ENCODE peak calls at places on chromosomes 13 and 19, in ten cellular contexts. S is Peyer's patch, R is transverse colon, N is tibial nerve, Q is heart left ventricle, J is adrenal gland, T is suprapubic skin, D is IMR-90, Y is lower leg skin, L is ovary. G is an unnamed sample.

GRCh38 chr19:21922276-21922675 is 86.3 kb upstream of the ZNF43 start:
- DNase-seq in S (no peak), R (no peak), N (no peak), Q (no peak), J (no peak), T (no peak), D (no peak), Y (no peak), L (no peak), G (no peak)

GRCh38 chr13:75513271-75513670 is 24.4 kb downstream of the COMMD6 start:
- DNase-seq in S (no peak), R (no peak), N (no peak), Q (no peak), J (no peak), T (no peak), D (no peak), Y (no peak), L (no peak), G (no peak)

GRCh38 chr19:35063940-35064818 is 22.7 kb downstream of the HPN start:
- DNase-seq in S (no peak), R (no peak), N (no peak), Q (peak; percentile 18), J (no peak), T (no peak), D (peak; percentile 84), Y (no peak), L (no peak), G (peak; percentile 74)

GRCh38 chr19:12666305-12667048 is at the start of the genes MAN2B1 and WDR83:
- DNase-seq in S (peak; percentile 90), R (peak; percentile 83), N (peak; percentile 67), Q (peak; percentile 88), J (peak; percentile 74), T (peak; percentile 85), D (peak; percentile 52), Y (peak; percentile 93), L (peak; percentile 85), G (peak; percentile 93)

GRCh38 chr13:114309806-114310410 is 4.4 kb upstream of the CHAMP1 start:
- DNase-seq in S (no peak), R (no peak), N (no peak), Q (no peak), J (no peak), T (no peak), D (no peak), Y (no peak), L (no peak), G (no peak)

GRCh38 chr13:101893021-101893420 is 440.5 kb downstream of the ITGBL1 start:
- DNase-seq in S (no peak), R (no peak), N (no peak), Q (no peak), J (peak; percentile 74), T (no peak), D (no peak), Y (no peak), L (no peak), G (no peak)

GRCh38 chr19:55005684-55006488 is 32.2 kb downstream of the GP6 start:
- DNase-seq in S (no peak), R (no peak), N (peak; percentile 26), Q (no peak), J (peak; percentile 54), T (no peak), D (no peak), Y (no peak), L (no peak), G (peak; percentile 60)

GRCh38 chr13:41465215-41465907 is 8.0 kb downstream of the RGCC start:
- DNase-seq in S (no peak), R (peak; percentile 70), N (no peak), Q (peak; percentile 83), J (peak; percentile 67), T (no peak), D (peak; percentile 94), Y (no peak), L (no peak), G (peak; percentile 74)

GRCh38 chr19:40265763-40266099 is 19.4 kb downstream of the AKT2 start:
- DNase-seq in S (no peak), R (no peak), N (no peak), Q (no peak), J (no peak), T (no peak), D (no peak), Y (no peak), L (no peak), G (no peak)

GRCh38 chr13:42330991-42331390 is 59.0 kb downstream of the AKAP11 start:
- DNase-seq in S (no peak), R (no peak), N (no peak), Q (no peak), J (no peak), T (no peak), D (peak; percentile 31), Y (no peak), L (no peak), G (no peak)

GRCh38 chr13:64782459-64782858 is 2447.7 kb downstream of the PCDH9 start:
- DNase-seq in S (no peak), R (no peak), N (no peak), Q (no peak), J (no peak), T (no peak), D (no peak), Y (no peak), L (no peak), G (no peak)

GRCh38 chr13:64774915-64775314 is 2455.2 kb downstream of the PCDH9 start:
- DNase-seq in S (no peak), R (no peak), N (no peak), Q (no peak), J (no peak), T (no peak), D (no peak), Y (no peak), L (no peak), G (no peak)

GRCh38 chr13:64778002-64778401 is 2452.1 kb downstream of the PCDH9 start:
- DNase-seq in S (no peak), R (no peak), N (no peak), Q (no peak), J (no peak), T (no peak), D (no peak), Y (no peak), L (no peak), G (no peak)
- TF ChIP-seq POLR2A in S (no peak), R (no peak), N (no peak), Q (no peak), J (no peak), T (no peak), D (no peak), Y (no peak), L (no peak), G (no peak)

GRCh38 chr19:2546128-2547032 is 70.5 kb downstream of the GADD45B start:
- DNase-seq in S (peak; percentile 70), R (peak; percentile 64), N (peak; percentile 67), Q (peak; percentile 91), J (peak; percentile 95), T (peak; percentile 89), D (no peak), Y (peak; percentile 96), L (peak; percentile 61), G (no peak)
- TF ChIP-seq POLR2A in S (no peak), R (peak; percentile 11), N (no peak), Q (no peak), J (no peak), T (no peak), D (no peak), Y (no peak), L (no peak), G (no peak)

GRCh38 chr13:49124693-49125304 is 95.3 kb upstream of the MLNR start:
- DNase-seq in S (no peak), R (no peak), N (no peak), Q (no peak), J (no peak), T (no peak), D (no peak), Y (no peak), L (no peak), G (no peak)

DNA sequence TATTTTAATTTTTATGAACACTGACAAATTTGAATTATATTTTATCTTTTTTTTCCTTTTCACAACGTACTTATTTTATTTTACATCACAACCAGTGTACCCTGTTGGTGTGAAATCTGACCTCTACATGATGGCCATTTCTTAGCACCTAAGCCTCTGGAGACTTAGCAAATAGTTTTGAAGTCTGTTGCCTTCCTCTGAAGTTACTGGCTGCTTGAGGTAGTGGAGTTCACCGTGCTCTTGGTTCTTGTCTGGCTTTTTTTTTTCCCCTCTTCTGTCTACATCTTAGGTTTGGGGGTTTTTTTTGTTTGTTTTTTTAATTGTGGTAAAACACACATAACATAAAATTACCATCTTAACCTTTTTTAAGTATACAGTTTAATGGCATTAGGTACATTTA is 94.2 kb upstream of the MLNR start:
- DNase-seq in S (no peak), R (no peak), N (no peak), Q (no peak), J (no peak), T (no peak), D (no peak), Y (no peak), L (no peak), G (no peak)
- TF ChIP-seq POLR2A in S (no peak), R (no peak), N (no peak), Q (no peak), J (no peak), T (no peak), D (no peak), Y (no peak), L (no peak), G (no peak)

GRCh38 chr13:61415749-61416148 is at the start of gene PCDH20:
- DNase-seq in S (no peak), R (no peak), N (no peak), Q (no peak), J (no peak), T (no peak), D (no peak), Y (no peak), L (no peak), G (no peak)
- TF ChIP-seq POLR2A in S (no peak), R (no peak), N (no peak), Q (no peak), J (no peak), T (no peak), D (no peak), Y (no peak), L (no peak), G (no peak)

DNA sequence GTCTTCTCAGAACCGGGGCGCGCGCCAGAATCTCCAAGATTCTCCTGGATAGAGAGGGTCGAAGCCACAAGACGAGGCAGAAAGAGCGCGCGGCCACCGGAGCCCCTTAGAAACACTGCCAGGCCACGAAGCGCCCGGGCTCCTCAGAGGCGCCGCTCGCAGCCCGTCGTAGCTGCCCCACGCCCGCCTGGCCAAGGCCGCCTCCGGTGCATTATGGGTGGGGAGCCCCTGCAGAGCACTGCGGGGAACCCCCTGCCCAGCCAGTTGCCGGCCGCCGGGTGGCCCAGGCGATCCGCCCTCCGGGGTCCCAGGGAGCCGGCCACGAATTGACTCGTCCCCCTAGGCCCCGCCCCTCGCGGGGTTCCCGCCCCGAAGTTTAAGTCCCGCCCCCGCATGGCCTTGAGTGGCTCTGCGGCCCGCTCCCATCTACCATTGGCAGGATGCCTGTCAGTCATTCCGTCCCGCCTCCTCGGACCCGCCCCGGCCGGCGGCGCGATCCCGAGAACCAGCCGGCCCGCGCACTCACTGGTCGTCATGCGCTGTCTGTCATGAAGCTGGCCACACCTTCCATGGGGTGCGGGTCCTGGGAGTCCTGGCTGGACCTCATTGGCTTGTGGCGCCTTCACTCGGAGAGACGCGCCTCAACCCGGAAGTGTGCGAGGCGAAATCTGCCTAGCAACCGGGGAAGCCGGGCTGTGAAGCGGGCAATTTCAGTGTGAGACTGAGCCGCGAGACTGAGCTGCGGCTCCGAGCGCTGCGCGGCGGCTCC is 20.2 kb upstream of the GATAD2A start:
- DNase-seq in S (peak; percentile 100), R (peak; percentile 100), N (peak; percentile 99), Q (peak; percentile 100), J (peak; percentile 100), T (peak; percentile 100), D (peak; percentile 100), Y (peak; percentile 100), L (peak; percentile 100), G (peak; percentile 96)
- TF ChIP-seq POLR2A in S (peak; percentile 51), R (peak; percentile 80), N (no peak), Q (no peak), J (peak; percentile 47), T (no peak), D (peak; percentile 74), Y (no peak), L (peak; percentile 66), G (peak; percentile 45)